ENCODE peak calls at places on chromosomes 5 and 9, in nine cellular contexts. M, P, U, K, V, B, R, N and D are unnamed samples.

GRCh38 chr5:83343345-83343744 is 128.2 kb upstream of the VCAN start:
- DNase-seq in M (no peak), P (no peak), U (no peak), K (no peak), V (no peak), B (no peak), R (no peak), N (no peak), D (no peak)

GRCh38 chr9:127904518-127904887 is 5.1 kb upstream of the ST6GALNAC6 start:
- DNase-seq in M (peak), P (no peak), U (no peak), K (peak), V (no peak), B (no peak), R (no peak), N (no peak), D (peak)

GRCh38 chr5:111945535-111945934 is 188.5 kb upstream of the NREP start:
- DNase-seq in M (no peak), P (no peak), U (no peak), K (no peak), V (no peak), B (no peak), R (no peak), N (no peak), D (no peak)

GRCh38 chr9:134678206-134678605 is 36.6 kb downstream of the COL5A1 start:
- DNase-seq in M (no peak), P (no peak), U (no peak), K (peak), V (no peak), B (no peak), R (no peak), N (no peak), D (no peak)

GRCh38 chr9:105921057-105921721 is 226.8 kb downstream of the TMEM38B start:
- DNase-seq in M (no peak), P (no peak), U (no peak), K (no peak), V (no peak), B (no peak), R (no peak), N (no peak), D (no peak)

GRCh38 chr5:137622850-137623249 is 113.0 kb downstream of the KLHL3 start:
- DNase-seq in M (peak), P (peak), U (no peak), K (peak), V (no peak), B (peak), R (no peak), N (no peak), D (no peak)

GRCh38 chr5:87400305-87400899 is 12.3 kb downstream of the CCNH start:
- DNase-seq in M (no peak), P (peak), U (peak), K (no peak), V (no peak), B (no peak), R (peak), N (no peak), D (peak)

GRCh38 chr9:91560301-91560700 is 136.7 kb upstream of the NFIL3 start:
- DNase-seq in M (no peak), P (peak), U (no peak), K (no peak), V (no peak), B (no peak), R (no peak), N (no peak), D (no peak)

GRCh38 chr9:16135916-16136315 is 583.1 kb downstream of the CCDC171 start:
- DNase-seq in M (no peak), P (no peak), U (no peak), K (no peak), V (no peak), B (no peak), R (no peak), N (no peak), D (no peak)

GRCh38 chr5:28574616-28575015 is 1536.2 kb upstream of the CDH9 start:
- DNase-seq in M (no peak), P (no peak), U (no peak), K (no peak), V (no peak), B (no peak), R (no peak), N (no peak), D (no peak)

GRCh38 chr9:128214571-128215490 is 11.7 kb downstream of the DNM1 start:
- DNase-seq in M (no peak), P (no peak), U (no peak), K (no peak), V (no peak), B (no peak), R (no peak), N (no peak), D (no peak)

GRCh38 chr5:111668713-111669112 is 88.3 kb downstream of the NREP start:
- DNase-seq in M (no peak), P (no peak), U (peak), K (no peak), V (no peak), B (no peak), R (no peak), N (no peak), D (no peak)

GRCh38 chr5:171207256-171207866 is 101.7 kb upstream of the TLX3 start:
- DNase-seq in M (no peak), P (peak), U (peak), K (no peak), V (peak), B (no peak), R (peak), N (peak), D (peak)

GRCh38 chr5:173926359-173926758 is 38.2 kb downstream of the CPEB4 start:
- DNase-seq in M (no peak), P (peak), U (no peak), K (no peak), V (no peak), B (no peak), R (no peak), N (no peak), D (no peak)

GRCh38 chr5:122757268-122757667 is 17.6 kb upstream of the SNX2 start:
- DNase-seq in M (no peak), P (no peak), U (no peak), K (no peak), V (no peak), B (no peak), R (no peak), N (no peak), D (peak)

GRCh38 chr9:81395301-81396054 is 293.9 kb downstream of the TLE1 start:
- DNase-seq in M (no peak), P (peak), U (no peak), K (no peak), V (no peak), B (no peak), R (no peak), N (no peak), D (no peak)

GRCh38 chr9:94912700-94913249 is 186.3 kb downstream of the AOPEP start:
- DNase-seq in M (peak), P (peak), U (peak), K (no peak), V (no peak), B (peak), R (peak), N (no peak), D (no peak)

GRCh38 chr9:123282343-123283047 is 14.1 kb upstream of the STRBP start:
- DNase-seq in M (no peak), P (peak), U (peak), K (no peak), V (no peak), B (peak), R (peak), N (no peak), D (no peak)

GRCh38 chr9:129289131-129289731 is 111.2 kb upstream of the IER5L start:
- DNase-seq in M (peak), P (no peak), U (no peak), K (peak), V (no peak), B (peak), R (no peak), N (no peak), D (no peak)

GRCh38 chr5:112049738-112050137 is 292.7 kb upstream of the NREP start:
- DNase-seq in M (no peak), P (no peak), U (no peak), K (no peak), V (no peak), B (no peak), R (no peak), N (no peak), D (no peak)

GRCh38 chr5:73104326-73104725 is 16.0 kb upstream of the TMEM171 start:
- DNase-seq in M (no peak), P (no peak), U (no peak), K (no peak), V (no peak), B (no peak), R (no peak), N (no peak), D (no peak)

GRCh38 chr9:115923903-115924668 is 229.5 kb upstream of the PAPPA start:
- DNase-seq in M (no peak), P (peak), U (no peak), K (no peak), V (no peak), B (no peak), R (peak), N (no peak), D (no peak)

GRCh38 chr5:67350185-67350584 is 153.6 kb upstream of the CD180 start:
- DNase-seq in M (no peak), P (no peak), U (no peak), K (no peak), V (no peak), B (no peak), R (no peak), N (no peak), D (no peak)
- TF ChIP-seq CTCF in M (no peak), P (no peak), U (no peak), K (no peak), V (no peak), B (no peak), R (no peak), N (no peak), D (no peak)

GRCh38 chr5:159510282-159510681 is 180.0 kb upstream of the IL12B start:
- DNase-seq in M (no peak), P (peak), U (peak), K (peak), V (no peak), B (peak), R (no peak), N (no peak), D (no peak)
- TF ChIP-seq CTCF in M (no peak), P (no peak), U (no peak), K (no peak), V (no peak), B (peak), R (no peak), N (no peak), D (no peak)

DNA sequence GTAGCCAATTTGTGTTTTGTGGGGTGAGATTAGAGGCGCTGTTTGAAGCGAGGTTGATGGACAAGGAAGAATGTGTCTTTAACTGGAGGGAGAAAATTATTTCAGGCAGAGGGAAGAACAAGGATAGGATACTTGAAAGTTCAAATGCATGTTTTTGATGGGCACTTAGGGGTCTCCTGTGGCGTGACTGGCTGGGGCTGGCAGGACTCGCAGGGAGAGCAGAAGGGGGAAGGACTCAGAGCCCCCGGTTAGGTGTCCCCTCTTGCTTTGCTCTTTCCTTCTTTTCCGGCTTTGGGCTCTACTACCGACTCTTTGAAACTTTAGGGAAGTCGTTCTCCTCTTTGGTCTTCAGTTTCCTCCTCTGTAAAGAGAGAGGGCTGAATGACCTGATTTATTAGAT is 12.1 kb downstream of the GRAMD2B start:
- DNase-seq in M (no peak), P (no peak), U (no peak), K (no peak), V (no peak), B (no peak), R (no peak), N (no peak), D (no peak)
- TF ChIP-seq CTCF in M (no peak), P (no peak), U (no peak), K (no peak), V (no peak), B (no peak), R (no peak), N (no peak), D (no peak)

DNA sequence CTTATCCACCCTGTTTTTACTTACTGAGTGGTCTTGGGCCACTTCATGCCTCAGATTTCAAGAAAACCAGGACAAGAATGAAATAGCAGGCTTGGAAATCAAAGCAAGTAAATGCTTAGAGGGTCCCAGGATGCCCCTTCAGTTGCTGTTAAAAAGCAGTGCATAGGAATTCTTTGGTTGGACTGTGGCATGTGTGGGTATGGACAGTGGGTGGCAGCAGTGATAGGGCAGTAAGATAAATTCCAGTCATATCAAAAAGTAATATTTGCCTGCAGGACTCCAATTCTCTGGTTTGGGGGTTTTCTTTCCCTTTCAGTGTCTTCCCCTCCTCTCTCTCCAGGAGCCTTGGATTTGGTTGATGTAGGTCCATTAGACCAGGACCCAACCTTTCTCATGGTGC is 306.7 kb upstream of the CLINT1 start:
- DNase-seq in M (no peak), P (no peak), U (no peak), K (no peak), V (no peak), B (no peak), R (no peak), N (peak), D (no peak)
- TF ChIP-seq CTCF in M (no peak), P (no peak), U (no peak), K (no peak), V (no peak), B (peak), R (no peak), N (no peak), D (no peak)

DNA sequence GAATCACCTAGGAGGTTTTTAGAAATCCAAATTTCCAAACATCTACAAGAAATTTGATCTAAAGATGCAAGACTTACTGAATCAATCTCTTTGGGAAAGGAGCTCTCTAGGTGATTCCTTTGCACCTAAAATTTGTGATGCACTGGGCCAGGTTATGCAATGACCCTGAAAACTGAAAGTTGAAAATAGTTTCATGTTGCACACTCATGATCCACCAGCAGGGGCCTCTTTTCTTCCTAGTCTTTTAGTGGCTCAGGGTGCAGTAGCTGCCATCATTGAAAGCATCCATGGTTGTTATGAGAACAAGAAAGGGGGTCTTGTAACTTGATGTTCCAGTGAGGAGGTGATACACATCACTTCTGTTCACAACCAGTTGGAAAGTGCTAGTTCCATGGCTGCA is 486.8 kb downstream of the PSAT1 start:
- DNase-seq in M (no peak), P (no peak), U (no peak), K (no peak), V (no peak), B (no peak), R (no peak), N (no peak), D (no peak)
- TF ChIP-seq CTCF in M (no peak), P (peak), U (no peak), K (no peak), V (no peak), B (peak), R (no peak), N (no peak), D (no peak)

GRCh38 chr9:32385885-32386283 is 1.4 kb downstream of the ACO1 start:
- DNase-seq in M (no peak), P (no peak), U (no peak), K (no peak), V (no peak), B (no peak), R (no peak), N (no peak), D (no peak)

GRCh38 chr9:32385135-32385884 is 867 bp downstream of the ACO1 start:
- DNase-seq in M (no peak), P (no peak), U (no peak), K (no peak), V (no peak), B (no peak), R (peak), N (no peak), D (no peak)

GRCh38 chr9:32384002-32384363 is 460 bp upstream of the ACO1 start:
- DNase-seq in M (no peak), P (no peak), U (peak), K (no peak), V (no peak), B (no peak), R (no peak), N (no peak), D (no peak)

GRCh38 chr9:32382582-32383320 is 1.7 kb upstream of the ACO1 start:
- DNase-seq in M (no peak), P (no peak), U (no peak), K (no peak), V (no peak), B (no peak), R (no peak), N (no peak), D (no peak)

DNA sequence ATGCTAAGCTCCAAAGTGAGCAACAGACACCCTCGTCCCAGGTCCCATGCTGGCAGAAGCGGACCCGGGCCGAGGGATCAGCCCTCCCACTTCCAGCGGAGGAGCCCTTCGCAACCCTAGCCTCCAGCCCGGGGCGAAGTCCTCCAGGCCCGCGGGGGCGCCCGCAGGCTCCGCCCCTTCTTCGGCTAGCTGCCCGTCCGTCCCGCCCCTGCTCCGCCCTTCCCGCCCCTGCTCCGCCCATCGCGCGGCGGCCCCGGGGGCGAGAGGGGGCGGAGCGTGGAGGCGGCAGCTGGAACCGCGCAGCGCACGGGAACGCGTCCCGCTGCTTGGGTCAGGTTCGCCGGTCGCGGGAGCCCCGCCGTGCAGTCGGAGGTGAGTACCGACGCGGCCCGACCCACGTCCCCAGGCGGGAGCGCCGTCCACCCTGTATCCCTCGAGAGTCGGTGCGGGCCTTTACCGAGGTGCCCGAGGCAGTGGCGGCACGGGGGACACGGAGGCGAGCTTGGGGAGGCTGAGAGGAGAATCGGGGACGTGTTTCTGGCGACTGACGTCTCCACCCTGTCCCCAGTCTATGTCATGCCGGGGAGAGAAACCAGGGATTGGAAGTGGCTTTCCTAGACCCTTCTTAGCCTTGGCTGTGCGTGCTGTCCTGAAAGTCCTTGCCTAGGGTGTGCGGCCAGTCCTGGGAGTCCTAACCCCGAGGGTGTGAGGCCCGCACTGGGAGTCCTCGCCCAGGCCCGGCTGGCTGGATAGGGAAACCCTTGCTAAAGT is at the start of gene ACO1:
- DNase-seq in M (peak), P (peak), U (peak), K (peak), V (peak), B (peak), R (peak), N (peak), D (peak)
- TF ChIP-seq CTCF in M (no peak), P (no peak), U (peak), K (no peak), V (no peak), B (no peak), R (no peak), N (no peak), D (no peak)

GRCh38 chr9:111150241-111150640 is 112.0 kb upstream of the LPAR1 start:
- DNase-seq in M (no peak), P (no peak), U (no peak), K (no peak), V (no peak), B (no peak), R (no peak), N (no peak), D (no peak)

GRCh38 chr9:111148994-111149759 is 110.9 kb upstream of the LPAR1 start:
- DNase-seq in M (no peak), P (peak), U (peak), K (no peak), V (no peak), B (no peak), R (no peak), N (no peak), D (peak)

GRCh38 chr9:111152614-111153013 is 114.3 kb upstream of the LPAR1 start:
- DNase-seq in M (no peak), P (no peak), U (no peak), K (no peak), V (no peak), B (no peak), R (no peak), N (no peak), D (no peak)

GRCh38 chr9:111148390-111148993 is 110.2 kb upstream of the LPAR1 start:
- DNase-seq in M (no peak), P (peak), U (no peak), K (no peak), V (no peak), B (no peak), R (no peak), N (no peak), D (no peak)

GRCh38 chr9:111147021-111147420 is 108.8 kb upstream of the LPAR1 start:
- DNase-seq in M (no peak), P (no peak), U (no peak), K (no peak), V (no peak), B (no peak), R (no peak), N (no peak), D (no peak)
- TF ChIP-seq CTCF in M (no peak), P (no peak), U (no peak), K (no peak), V (no peak), B (no peak), R (no peak), N (no peak), D (no peak)

GRCh38 chr9:14346301-14346721 is 32.4 kb upstream of the NFIB start:
- DNase-seq in M (peak), P (no peak), U (no peak), K (no peak), V (no peak), B (no peak), R (no peak), N (no peak), D (no peak)

GRCh38 chr9:14348241-14349140 is 34.5 kb upstream of the NFIB start:
- DNase-seq in M (no peak), P (peak), U (no peak), K (no peak), V (no peak), B (no peak), R (no peak), N (no peak), D (no peak)

GRCh38 chr9:14349141-14349817 is 35.3 kb upstream of the NFIB start:
- DNase-seq in M (no peak), P (peak), U (no peak), K (no peak), V (no peak), B (no peak), R (no peak), N (no peak), D (no peak)

GRCh38 chr9:14346826-14347407 is 33.0 kb upstream of the NFIB start:
- DNase-seq in M (no peak), P (no peak), U (no peak), K (no peak), V (no peak), B (peak), R (no peak), N (no peak), D (no peak)

GRCh38 chr9:14347408-14348224 is 33.7 kb upstream of the NFIB start:
- DNase-seq in M (peak), P (peak), U (peak), K (no peak), V (no peak), B (peak), R (peak), N (no peak), D (no peak)
- TF ChIP-seq CTCF in M (no peak), P (peak), U (no peak), K (no peak), V (no peak), B (peak), R (peak), N (no peak), D (no peak)

GRCh38 chr9:112787942-112788341 is 37.4 kb downstream of the SNX30 start:
- DNase-seq in M (no peak), P (no peak), U (no peak), K (no peak), V (no peak), B (no peak), R (no peak), N (no peak), D (no peak)
- TF ChIP-seq CTCF in M (no peak), P (no peak), U (no peak), K (no peak), V (no peak), B (no peak), R (no peak), N (no peak), D (no peak)

GRCh38 chr9:21434202-21435014 is 5.8 kb upstream of the IFNA1 start:
- DNase-seq in M (no peak), P (peak), U (peak), K (no peak), V (no peak), B (no peak), R (peak), N (peak), D (peak)
- TF ChIP-seq CTCF in M (no peak), P (peak), U (peak), K (peak), V (peak), B (peak), R (peak), N (peak), D (peak)